ENCODE peak calls at places on chromosomes 7 and 10, in seven cellular contexts. One of them, this sample, is unnamed.

GRCh38 chr7:94556028-94556427 is 46.4 kb downstream of the CASD1 start:
- DNase-seq in astrocyte: no peak
- DNase-seq in CD8-positive, alpha-beta T cell: no peak
- DNase-seq in body of pancreas: no peak
- DNase-seq in cardiac muscle cell: no peak
- DNase-seq in GM23338: no peak
- DNase-seq in uterus: no peak
- DNase-seq in this sample: no peak

GRCh38 chr10:118908487-118909280 is 120.8 kb upstream of the NANOS1 start:
- DNase-seq in astrocyte: no peak
- DNase-seq in CD8-positive, alpha-beta T cell: no peak
- DNase-seq in body of pancreas: no peak
- DNase-seq in cardiac muscle cell: no peak
- DNase-seq in GM23338: no peak
- DNase-seq in uterus: no peak
- DNase-seq in this sample: no peak

GRCh38 chr7:36391436-36392198 is 2.0 kb downstream of the ANLN start:
- DNase-seq in astrocyte: no peak
- DNase-seq in CD8-positive, alpha-beta T cell: no peak
- DNase-seq in body of pancreas: no peak
- DNase-seq in cardiac muscle cell: no peak
- DNase-seq in GM23338: no peak
- DNase-seq in uterus: no peak
- DNase-seq in this sample: no peak

GRCh38 chr7:84452618-84453017 is 258.0 kb upstream of the SEMA3A start:
- DNase-seq in astrocyte: no peak
- DNase-seq in CD8-positive, alpha-beta T cell: no peak
- DNase-seq in body of pancreas: no peak
- DNase-seq in cardiac muscle cell: no peak
- DNase-seq in GM23338: no peak
- DNase-seq in uterus: no peak
- DNase-seq in this sample: no peak

GRCh38 chr7:139481364-139481763 is 2.1 kb downstream of the KLRG2 start:
- DNase-seq in astrocyte: no peak
- DNase-seq in CD8-positive, alpha-beta T cell: no peak
- DNase-seq in body of pancreas: no peak
- DNase-seq in cardiac muscle cell: no peak
- DNase-seq in GM23338: peak; percentile 51
- DNase-seq in uterus: no peak
- DNase-seq in this sample: no peak

GRCh38 chr7:1197997-1198632 is 34.6 kb upstream of the UNCX start:
- DNase-seq in astrocyte: peak; percentile 70
- DNase-seq in CD8-positive, alpha-beta T cell: no peak
- DNase-seq in body of pancreas: no peak
- DNase-seq in cardiac muscle cell: no peak
- DNase-seq in GM23338: no peak
- DNase-seq in uterus: no peak
- DNase-seq in this sample: no peak

GRCh38 chr10:109838592-109839244 is 84.6 kb downstream of the XPNPEP1 start:
- DNase-seq in astrocyte: no peak
- DNase-seq in CD8-positive, alpha-beta T cell: no peak
- DNase-seq in body of pancreas: no peak
- DNase-seq in cardiac muscle cell: no peak
- DNase-seq in GM23338: peak; percentile 36
- DNase-seq in uterus: no peak
- DNase-seq in this sample: no peak

GRCh38 chr10:43268491-43268890 is 1.6 kb upstream of the RASGEF1A start:
- DNase-seq in astrocyte: no peak
- DNase-seq in CD8-positive, alpha-beta T cell: no peak
- DNase-seq in body of pancreas: no peak
- DNase-seq in cardiac muscle cell: no peak
- DNase-seq in GM23338: no peak
- DNase-seq in uterus: no peak
- DNase-seq in this sample: no peak

GRCh38 chr10:120414946-120415345 is 42.1 kb upstream of the PLPP4 start:
- DNase-seq in astrocyte: no peak
- DNase-seq in CD8-positive, alpha-beta T cell: no peak
- DNase-seq in body of pancreas: no peak
- DNase-seq in cardiac muscle cell: no peak
- DNase-seq in GM23338: no peak
- DNase-seq in uterus: no peak
- DNase-seq in this sample: no peak

GRCh38 chr10:30114871-30115270 is 55.5 kb upstream of the JCAD start:
- DNase-seq in astrocyte: peak; percentile 37
- DNase-seq in CD8-positive, alpha-beta T cell: no peak
- DNase-seq in body of pancreas: no peak
- DNase-seq in cardiac muscle cell: peak; percentile 56
- DNase-seq in GM23338: peak; percentile 21
- DNase-seq in uterus: no peak
- DNase-seq in this sample: no peak

GRCh38 chr7:14446829-14447228 is 455.7 kb downstream of the DGKB start:
- DNase-seq in astrocyte: no peak
- DNase-seq in CD8-positive, alpha-beta T cell: no peak
- DNase-seq in body of pancreas: no peak
- DNase-seq in cardiac muscle cell: no peak
- DNase-seq in GM23338: no peak
- DNase-seq in uterus: no peak
- DNase-seq in this sample: no peak

GRCh38 chr7:4834601-4835397 is 27.0 kb downstream of the PAPOLB start:
- DNase-seq in astrocyte: no peak
- DNase-seq in CD8-positive, alpha-beta T cell: no peak
- DNase-seq in body of pancreas: no peak
- DNase-seq in cardiac muscle cell: no peak
- DNase-seq in GM23338: no peak
- DNase-seq in uterus: no peak
- DNase-seq in this sample: no peak

GRCh38 chr7:97126483-97127171 is 9.1 kb downstream of the SDHAF3 start:
- DNase-seq in astrocyte: no peak
- DNase-seq in CD8-positive, alpha-beta T cell: no peak
- DNase-seq in body of pancreas: no peak
- DNase-seq in cardiac muscle cell: peak; percentile 40
- DNase-seq in GM23338: peak; percentile 68
- DNase-seq in uterus: no peak
- DNase-seq in this sample: no peak

GRCh38 chr10:113683300-113683699 is 3.6 kb downstream of the CASP7 start:
- DNase-seq in astrocyte: no peak
- DNase-seq in CD8-positive, alpha-beta T cell: no peak
- DNase-seq in body of pancreas: no peak
- DNase-seq in cardiac muscle cell: no peak
- DNase-seq in GM23338: no peak
- DNase-seq in uterus: no peak
- DNase-seq in this sample: no peak

GRCh38 chr7:2757904-2758672 is 70.1 kb downstream of the AMZ1 start:
- DNase-seq in astrocyte: peak; percentile 99
- DNase-seq in CD8-positive, alpha-beta T cell: peak; percentile 11
- DNase-seq in body of pancreas: no peak
- DNase-seq in cardiac muscle cell: peak; percentile 55
- DNase-seq in GM23338: no peak
- DNase-seq in uterus: peak; percentile 68
- DNase-seq in this sample: peak; percentile 43

GRCh38 chr7:2247141-2247985 is 5.3 kb downstream of the NUDT1 start:
- DNase-seq in astrocyte: no peak
- DNase-seq in CD8-positive, alpha-beta T cell: no peak
- DNase-seq in body of pancreas: no peak
- DNase-seq in cardiac muscle cell: peak; percentile 51
- DNase-seq in GM23338: peak; percentile 83
- DNase-seq in uterus: no peak
- DNase-seq in this sample: peak; percentile 39

GRCh38 chr7:156155988-156156733 is 343.9 kb upstream of the SHH start:
- DNase-seq in astrocyte: no peak
- DNase-seq in CD8-positive, alpha-beta T cell: no peak
- DNase-seq in body of pancreas: no peak
- DNase-seq in cardiac muscle cell: no peak
- DNase-seq in GM23338: no peak
- DNase-seq in uterus: no peak
- DNase-seq in this sample: no peak

GRCh38 chr7:74284781-74285259 is 4.4 kb upstream of the CLIP2 start:
- DNase-seq in astrocyte: no peak
- DNase-seq in CD8-positive, alpha-beta T cell: no peak
- DNase-seq in body of pancreas: no peak
- DNase-seq in cardiac muscle cell: no peak
- DNase-seq in GM23338: peak; percentile 47
- DNase-seq in uterus: no peak
- DNase-seq in this sample: no peak

GRCh38 chr10:118800920-118801319 is 46.1 kb upstream of the CACUL1 start:
- DNase-seq in astrocyte: no peak
- DNase-seq in CD8-positive, alpha-beta T cell: no peak
- DNase-seq in body of pancreas: peak; percentile 33
- DNase-seq in cardiac muscle cell: peak; percentile 9
- DNase-seq in GM23338: no peak
- DNase-seq in uterus: peak; percentile 28
- DNase-seq in this sample: peak; percentile 41

GRCh38 chr7:137577184-137577583 is 233.7 kb upstream of the PTN start:
- DNase-seq in astrocyte: no peak
- DNase-seq in CD8-positive, alpha-beta T cell: no peak
- DNase-seq in body of pancreas: no peak
- DNase-seq in cardiac muscle cell: no peak
- DNase-seq in GM23338: no peak
- DNase-seq in uterus: no peak
- DNase-seq in this sample: no peak

DNA sequence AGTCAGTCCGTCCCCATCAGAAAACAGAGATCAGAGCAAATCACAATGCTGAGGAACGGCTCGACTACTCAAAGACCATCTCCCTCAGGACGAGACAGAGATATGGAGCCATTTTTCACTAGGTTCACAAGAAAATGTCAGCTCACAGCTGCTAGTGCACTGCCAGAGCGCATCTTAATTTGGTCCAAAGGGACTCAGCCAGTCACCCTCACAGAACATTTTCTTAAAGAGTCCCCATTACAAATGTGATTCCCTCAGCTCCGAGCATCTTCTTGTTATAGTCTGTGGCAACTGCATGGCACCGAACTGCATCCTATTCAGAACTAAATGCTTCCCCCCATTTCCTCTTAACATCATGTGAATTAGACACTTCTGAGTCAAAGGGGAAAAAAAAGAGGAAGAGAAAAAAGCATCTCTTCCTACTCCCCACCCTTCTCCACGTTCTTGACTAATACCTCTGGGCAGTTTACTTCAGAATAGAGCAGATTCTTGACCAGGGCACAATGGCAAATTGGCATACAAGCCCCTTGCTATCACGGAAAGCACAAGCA is 683.8 kb downstream of the MAGI2 start:
- DNase-seq in astrocyte: no peak
- DNase-seq in CD8-positive, alpha-beta T cell: no peak
- DNase-seq in body of pancreas: no peak
- DNase-seq in cardiac muscle cell: peak; percentile 18
- DNase-seq in GM23338: no peak
- DNase-seq in uterus: no peak
- DNase-seq in this sample: no peak
- TF ChIP-seq CTCF in astrocyte: no peak
- TF ChIP-seq CTCF in CD8-positive, alpha-beta T cell: no peak
- TF ChIP-seq CTCF in body of pancreas: no peak
- TF ChIP-seq CTCF in cardiac muscle cell: no peak
- TF ChIP-seq CTCF in GM23338: no peak
- TF ChIP-seq CTCF in uterus: no peak
- TF ChIP-seq CTCF in this sample: no peak

GRCh38 chr7:104784678-104785077 is 229.3 kb upstream of the KMT2E start:
- DNase-seq in astrocyte: no peak
- DNase-seq in CD8-positive, alpha-beta T cell: no peak
- DNase-seq in body of pancreas: no peak
- DNase-seq in cardiac muscle cell: no peak
- DNase-seq in GM23338: no peak
- DNase-seq in uterus: no peak
- DNase-seq in this sample: no peak

GRCh38 chr7:104775581-104775980 is 238.4 kb upstream of the KMT2E start:
- DNase-seq in astrocyte: no peak
- DNase-seq in CD8-positive, alpha-beta T cell: no peak
- DNase-seq in body of pancreas: no peak
- DNase-seq in cardiac muscle cell: no peak
- DNase-seq in GM23338: no peak
- DNase-seq in uterus: no peak
- DNase-seq in this sample: no peak

DNA sequence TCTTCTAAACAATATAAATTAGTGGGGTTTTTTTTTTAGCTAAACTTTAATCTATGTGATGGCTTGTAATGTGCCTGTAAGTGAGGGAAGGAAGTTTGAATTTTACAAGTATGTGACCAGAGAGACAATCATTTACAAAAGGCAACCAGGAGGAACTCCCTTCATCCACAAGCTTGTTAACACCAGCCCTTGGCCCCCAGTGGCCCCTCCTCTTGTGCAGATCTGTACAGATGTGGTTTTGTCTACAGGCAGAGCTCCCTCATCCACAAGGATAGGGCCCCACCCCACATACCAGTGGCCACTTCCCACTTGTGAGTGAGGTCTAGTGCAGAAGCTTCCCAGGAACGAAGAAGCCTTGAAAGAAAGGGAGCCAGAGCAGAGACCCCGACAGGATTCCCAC is 234.1 kb upstream of the KMT2E start:
- DNase-seq in astrocyte: no peak
- DNase-seq in CD8-positive, alpha-beta T cell: no peak
- DNase-seq in body of pancreas: no peak
- DNase-seq in cardiac muscle cell: no peak
- DNase-seq in GM23338: no peak
- DNase-seq in uterus: no peak
- DNase-seq in this sample: no peak
- H3K27ac ChIP-seq in astrocyte: no peak overlapping the region
- H3K27ac ChIP-seq in CD8-positive, alpha-beta T cell: no peak overlapping the region
- H3K27ac ChIP-seq in body of pancreas: no peak overlapping the region
- H3K27ac ChIP-seq in cardiac muscle cell: no peak overlapping the region
- H3K27ac ChIP-seq in GM23338: no peak overlapping the region
- H3K27ac ChIP-seq in uterus: no peak overlapping the region
- H3K27ac ChIP-seq in this sample: no peak overlapping the region

DNA sequence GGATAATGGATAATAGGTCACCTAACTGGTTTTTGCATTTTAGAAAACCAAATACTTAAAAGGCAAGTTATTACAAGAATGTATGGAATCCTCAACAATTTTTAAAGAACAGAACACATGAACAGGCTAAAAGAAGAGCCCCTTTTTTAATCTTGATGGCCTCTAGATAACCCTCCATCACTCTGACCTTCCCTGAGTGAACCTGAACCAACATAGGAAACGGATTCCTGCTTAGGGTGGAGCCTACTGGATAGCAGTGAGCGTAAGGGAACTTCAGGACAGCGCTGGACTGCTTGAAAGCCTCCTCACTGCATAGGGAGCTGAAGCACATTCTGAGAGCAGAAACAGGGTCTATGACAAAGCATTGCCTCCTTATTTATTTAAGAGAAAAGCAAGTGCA is 20.5 kb downstream of the TRPV5 start:
- DNase-seq in astrocyte: no peak
- DNase-seq in CD8-positive, alpha-beta T cell: no peak
- DNase-seq in body of pancreas: no peak
- DNase-seq in cardiac muscle cell: no peak
- DNase-seq in GM23338: no peak
- DNase-seq in uterus: no peak
- DNase-seq in this sample: no peak
- H3K27me3 ChIP-seq in astrocyte: no peaks in the 10 kb centered on the region
- H3K27me3 ChIP-seq in CD8-positive, alpha-beta T cell: no peaks in the 10 kb centered on the region
- H3K27me3 ChIP-seq in body of pancreas: no peaks in the 10 kb centered on the region
- H3K27me3 ChIP-seq in cardiac muscle cell: no peaks in the 10 kb centered on the region
- H3K27me3 ChIP-seq in GM23338: no peaks in the 10 kb centered on the region
- H3K27me3 ChIP-seq in uterus: no peaks in the 10 kb centered on the region
- H3K27me3 ChIP-seq in this sample: peaks cover 19% of the 10 kb centered on the region

DNA sequence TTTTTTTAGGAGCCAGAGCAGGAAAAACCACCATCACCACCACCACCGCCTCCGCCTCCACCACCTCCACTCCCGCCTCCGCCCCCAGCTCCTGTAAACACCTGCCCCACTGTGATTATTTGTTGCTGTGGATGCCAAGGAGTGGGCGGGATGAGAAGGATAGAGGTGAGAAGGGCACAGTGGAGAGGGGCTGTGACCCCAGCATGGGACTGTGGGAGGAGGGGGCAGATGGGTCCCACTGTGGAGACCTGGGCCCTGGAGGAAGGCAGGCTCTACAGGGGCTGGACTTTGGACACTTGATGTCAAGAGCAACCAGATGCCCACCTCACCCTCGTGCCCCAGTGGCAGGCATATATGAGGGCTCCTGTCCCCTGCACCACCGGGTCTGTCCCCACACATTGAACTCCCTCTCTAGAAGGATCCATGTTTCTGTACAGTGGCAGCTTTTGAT is 24.7 kb downstream of the ANTXRL start:
- DNase-seq in astrocyte: no peak
- DNase-seq in CD8-positive, alpha-beta T cell: no peak
- DNase-seq in body of pancreas: no peak
- DNase-seq in cardiac muscle cell: no peak
- DNase-seq in GM23338: no peak
- DNase-seq in uterus: no peak
- DNase-seq in this sample: no peak
- TF ChIP-seq CTCF in astrocyte: no peak
- TF ChIP-seq CTCF in CD8-positive, alpha-beta T cell: no peak
- TF ChIP-seq CTCF in body of pancreas: no peak
- TF ChIP-seq CTCF in cardiac muscle cell: no peak
- TF ChIP-seq CTCF in GM23338: no peak
- TF ChIP-seq CTCF in uterus: no peak
- TF ChIP-seq CTCF in this sample: no peak